ENCODE peak calls at places on chromosomes 2 and 18, in ten cellular contexts. U is GM04503; D is KBM-7; I is NCI-H2227 treated with DMSO at 0.1 percent for 48 hours; Z is RKO; L is CD4-positive, alpha-beta memory T cell; O is NCI-H1092 treated with DMSO at 0.1 percent for 48 hours; T is ascending aorta; J is KG1; H is DMS79 treated with DMSO at 0.1 percent for 48 hours. S is an unnamed sample.
A peak's percentile ranks its signal among the peaks of the same experiment; 100 is the strongest.

GRCh38 chr2:10014418-10015190 is 28.7 kb upstream of the KLF11 start:
- DNase-seq in O (no peak), D (no peak), Z (no peak), U (no peak), H (no peak), J (no peak), T (no peak), I (no peak), L (no peak), S (no peak)

GRCh38 chr18:28684746-28685145 is 507.8 kb upstream of the CDH2 start:
- DNase-seq in D (no peak), U (no peak), Z (no peak), L (no peak), H (no peak), O (no peak), I (no peak), T (no peak), J (no peak), S (no peak)

GRCh38 chr18:45384137-45384998 is 230.9 kb upstream of the SLC14A2 start:
- DNase-seq in J (peak; percentile 47), O (peak; percentile 80), T (no peak), D (peak; percentile 57), Z (peak; percentile 71), I (peak; percentile 52), H (no peak), U (no peak), L (peak; percentile 10), S (peak; percentile 28)

GRCh38 chr18:35661483-35662146 is 80.1 kb downstream of the GALNT1 start:
- DNase-seq in I (peak; percentile 2), T (no peak), H (peak; percentile 22), Z (peak; percentile 8), O (peak; percentile 55), J (no peak), D (peak; percentile 6), U (no peak), L (no peak), S (no peak)

GRCh38 chr2:38619458-38620164 is 16.9 kb upstream of the HNRNPLL start:
- DNase-seq in U (no peak), D (peak; percentile 72), J (no peak), Z (no peak), O (no peak), L (no peak), I (no peak), H (no peak), T (no peak), S (no peak)

GRCh38 chr2:74278176-74278575 is 65.0 kb downstream of the SLC4A5 start:
- DNase-seq in J (no peak), L (no peak), D (no peak), H (no peak), Z (no peak), U (no peak), O (no peak), I (no peak), T (no peak), S (no peak)

GRCh38 chr2:181454990-181455520 is 2.1 kb upstream of the ITGA4 start:
- DNase-seq in O (no peak), I (no peak), T (no peak), D (no peak), L (no peak), H (no peak), J (no peak), U (no peak), Z (no peak), S (no peak)

GRCh38 chr18:13615432-13615861 is 110.9 kb downstream of the FAM210A start:
- DNase-seq in D (no peak), J (no peak), Z (no peak), I (no peak), L (no peak), T (no peak), O (no peak), U (no peak), H (no peak), S (no peak)

GRCh38 chr2:36277146-36277808 is 78.3 kb upstream of the CRIM1 start:
- DNase-seq in Z (peak; percentile 91), D (no peak), L (no peak), U (peak; percentile 35), T (no peak), H (no peak), I (no peak), J (no peak), O (no peak), S (no peak)

GRCh38 chr18:27715751-27716150 is 461.2 kb downstream of the CDH2 start:
- DNase-seq in T (no peak), Z (peak; percentile 2), I (no peak), U (no peak), D (no peak), J (no peak), O (no peak), L (no peak), H (no peak), S (no peak)

S was measured in SK-N-MC.